ENCODE peak calls at places on chromosome 18, in five cellular contexts. One of them, this sample, is unnamed.

GRCh38 chr18:67425724-67426123 is 90.8 kb downstream of the DSEL start:
- DNase-seq in stimulated activated CD8-positive, alpha-beta memory T cell treated with anti-CD3 and anti-CD28 coated beads, Interleukin-12 subunit alpha, Interleukin-12 subunit beta, amount 100 ng/mL, for 4 hours: no peak
- DNase-seq in RKO: peak; percentile 86
- DNase-seq in immature natural killer cell: no peak
- DNase-seq in heart right ventricle: no peak
- DNase-seq in this sample: peak; percentile 58

GRCh38 chr18:60506682-60507081 is 134.1 kb upstream of the MC4R start:
- DNase-seq in stimulated activated CD8-positive, alpha-beta memory T cell treated with anti-CD3 and anti-CD28 coated beads, Interleukin-12 subunit alpha, Interleukin-12 subunit beta, amount 100 ng/mL, for 4 hours: no peak
- DNase-seq in RKO: no peak
- DNase-seq in immature natural killer cell: no peak
- DNase-seq in heart right ventricle: no peak
- DNase-seq in this sample: peak; percentile 4

GRCh38 chr18:13318644-13319501 is 100.3 kb downstream of the LDLRAD4 start:
- DNase-seq in stimulated activated CD8-positive, alpha-beta memory T cell treated with anti-CD3 and anti-CD28 coated beads, Interleukin-12 subunit alpha, Interleukin-12 subunit beta, amount 100 ng/mL, for 4 hours: no peak
- DNase-seq in RKO: no peak
- DNase-seq in immature natural killer cell: no peak
- DNase-seq in heart right ventricle: no peak
- DNase-seq in this sample: no peak

GRCh38 chr18:48356151-48356745 is 52.9 kb downstream of the ZBTB7C start:
- DNase-seq in stimulated activated CD8-positive, alpha-beta memory T cell treated with anti-CD3 and anti-CD28 coated beads, Interleukin-12 subunit alpha, Interleukin-12 subunit beta, amount 100 ng/mL, for 4 hours: no peak
- DNase-seq in RKO: no peak
- DNase-seq in immature natural killer cell: no peak
- DNase-seq in heart right ventricle: no peak
- DNase-seq in this sample: no peak

GRCh38 chr18:2901405-2901989 is 54.7 kb downstream of the EMILIN2 start:
- DNase-seq in stimulated activated CD8-positive, alpha-beta memory T cell treated with anti-CD3 and anti-CD28 coated beads, Interleukin-12 subunit alpha, Interleukin-12 subunit beta, amount 100 ng/mL, for 4 hours: no peak
- DNase-seq in RKO: no peak
- DNase-seq in immature natural killer cell: no peak
- DNase-seq in heart right ventricle: no peak
- DNase-seq in this sample: peak; percentile 75

GRCh38 chr18:13549879-13550231 is 176.5 kb downstream of the FAM210A start:
- DNase-seq in stimulated activated CD8-positive, alpha-beta memory T cell treated with anti-CD3 and anti-CD28 coated beads, Interleukin-12 subunit alpha, Interleukin-12 subunit beta, amount 100 ng/mL, for 4 hours: no peak
- DNase-seq in RKO: no peak
- DNase-seq in immature natural killer cell: no peak
- DNase-seq in heart right ventricle: no peak
- DNase-seq in this sample: no peak

GRCh38 chr18:3585656-3586509 is 135.9 kb downstream of the TGIF1 start:
- DNase-seq in stimulated activated CD8-positive, alpha-beta memory T cell treated with anti-CD3 and anti-CD28 coated beads, Interleukin-12 subunit alpha, Interleukin-12 subunit beta, amount 100 ng/mL, for 4 hours: no peak
- DNase-seq in RKO: peak; percentile 77
- DNase-seq in immature natural killer cell: peak; percentile 70
- DNase-seq in heart right ventricle: peak; percentile 73
- DNase-seq in this sample: peak; percentile 74

GRCh38 chr18:69257861-69258458 is 142.7 kb upstream of the DOK6 start:
- DNase-seq in stimulated activated CD8-positive, alpha-beta memory T cell treated with anti-CD3 and anti-CD28 coated beads, Interleukin-12 subunit alpha, Interleukin-12 subunit beta, amount 100 ng/mL, for 4 hours: no peak
- DNase-seq in RKO: peak; percentile 24
- DNase-seq in immature natural killer cell: no peak
- DNase-seq in heart right ventricle: no peak
- DNase-seq in this sample: peak; percentile 74

GRCh38 chr18:48947583-48947982 is 3.2 kb downstream of the SMAD7 start:
- DNase-seq in stimulated activated CD8-positive, alpha-beta memory T cell treated with anti-CD3 and anti-CD28 coated beads, Interleukin-12 subunit alpha, Interleukin-12 subunit beta, amount 100 ng/mL, for 4 hours: no peak
- DNase-seq in RKO: no peak
- DNase-seq in immature natural killer cell: no peak
- DNase-seq in heart right ventricle: peak; percentile 55
- DNase-seq in this sample: no peak

This sample was measured in GM03348.